ENCODE peak calls at places on chromosome 1, in seven cellular contexts. C, B, J, N, T, S and V are unnamed samples.
A peak's percentile ranks its signal among the peaks of the same experiment; 100 is the strongest.

GRCh38 chr1:160376525-160377131 is 9.8 kb downstream of the NHLH1 start:
- DNase-seq in N (no peak), S (peak; percentile 76), B (no peak), C (no peak), T (no peak), J (peak; percentile 79), V (peak; percentile 60)

GRCh38 chr1:82893712-82894111 is 1093.0 kb downstream of the ADGRL2 start:
- DNase-seq in J (peak; percentile 4), B (no peak), S (no peak), C (no peak), T (no peak), N (no peak), V (no peak)

GRCh38 chr1:196361112-196361714 is 247.0 kb downstream of the KCNT2 start:
- DNase-seq in N (no peak), C (no peak), T (no peak), S (peak; percentile 63), B (no peak), J (peak; percentile 52), V (no peak)

GRCh38 chr1:227766015-227766634 is 30.9 kb downstream of the SNAP47 start:
- DNase-seq in N (peak; percentile 97), T (peak; percentile 65), C (peak; percentile 75), B (no peak), S (no peak), J (peak; percentile 41), V (peak; percentile 84)

GRCh38 chr1:226457307-226457712 is 49.4 kb upstream of the PARP1 start:
- DNase-seq in T (peak; percentile 11), S (peak; percentile 9), J (peak; percentile 33), B (no peak), N (no peak), C (peak; percentile 57), V (no peak)

GRCh38 chr1:111719561-111720239 is 19.5 kb downstream of the INKA2 start:
- DNase-seq in J (no peak), B (no peak), S (no peak), N (no peak), C (no peak), T (no peak), V (no peak)

GRCh38 chr1:24963943-24964677 is 34.0 kb upstream of the RUNX3 start:
- DNase-seq in J (no peak), S (no peak), T (no peak), N (no peak), C (no peak), B (no peak), V (no peak)

GRCh38 chr1:77866296-77866695 is 22.1 kb upstream of the NEXN start:
- DNase-seq in B (no peak), J (peak; percentile 8), S (no peak), T (no peak), C (no peak), N (no peak), V (no peak)

GRCh38 chr1:16018749-16019515 is 1.1 kb upstream of the HSPB7 start:
- DNase-seq in S (no peak), B (no peak), C (no peak), T (no peak), N (no peak), J (no peak), V (no peak)

GRCh38 chr1:218524526-218524925 is 179.4 kb downstream of the TGFB2 start:
- DNase-seq in C (no peak), T (no peak), N (no peak), J (peak; percentile 75), S (no peak), B (no peak), V (no peak)

GRCh38 chr1:209628618-209629299 is 23.5 kb downstream of the LAMB3 start:
- DNase-seq in J (no peak), B (no peak), S (no peak), N (no peak), T (no peak), C (no peak), V (no peak)

GRCh38 chr1:157540160-157540748 is 12.1 kb downstream of the FCRL5 start:
- DNase-seq in S (no peak), B (no peak), T (no peak), N (no peak), J (no peak), C (no peak), V (no peak)